ENCODE peak calls at places on chromosomes 3 and 15, in four cellular contexts. Q is fibroblast of the conjunctiva, Y is ELR, L is AG10803. A is an unnamed sample.

GRCh38 chr15:63489352-63489751 is 15.0 kb upstream of the USP3 start:
- DNase-seq in L (no peak), Y (no peak), Q (no peak), A (no peak)

GRCh38 chr3:45677045-45677436 is 12.2 kb upstream of the SACM1L start:
- DNase-seq in L (peak), Y (peak), Q (peak), A (no peak)

GRCh38 chr3:1235526-1236120 is 142.8 kb downstream of the CNTN6 start:
- DNase-seq in Q (no peak), L (no peak), Y (no peak), A (no peak)

GRCh38 chr15:65956307-65956706 is 87.0 kb downstream of the RAB11A start:
- DNase-seq in L (no peak), Q (no peak), Y (no peak), A (no peak)

GRCh38 chr3:14598143-14598569 is 53.4 kb upstream of the CCDC174 start:
- DNase-seq in L (peak), Q (peak), Y (peak), A (no peak)

GRCh38 chr3:25532763-25533162 is 104.7 kb downstream of the RARB start:
- DNase-seq in Q (no peak), L (no peak), Y (peak), A (no peak)

GRCh38 chr15:48984811-48985352 is 21.2 kb upstream of the SHC4 start:
- DNase-seq in Q (no peak), Y (no peak), L (peak), A (no peak)

GRCh38 chr3:67017211-67017610 is 19.1 kb downstream of the KBTBD8 start:
- DNase-seq in L (peak), Y (no peak), Q (no peak), A (no peak)

GRCh38 chr15:87682527-87682926 is 574.0 kb downstream of the NTRK3 start:
- DNase-seq in Y (no peak), Q (no peak), L (no peak), A (no peak)

A was measured in PC-9.